ENCODE peak calls at places on chromosomes 5 and 9, in eight cellular contexts. G is stimulated activated CD4-positive, alpha-beta T cell treated with anti-CD3 and anti-CD28 coated beads, Interleukin-4, amount 100 ng/mL, for 4 hours; J is aorta; E is CD8-positive, alpha-beta memory T cell; S is NCI-H1092 treated with DMSO at 0.1 percent for 48 hours; P is NAMALWA; C is A549; Y is small intestine. X is an unnamed sample.

GRCh38 chr9:81083821-81084512 is 605.4 kb downstream of the TLE1 start:
- DNase-seq in G (no peak), J (no peak), E (no peak), S (no peak), P (no peak), C (no peak), Y (no peak), X (no peak)

GRCh38 chr5:109688647-109688998 is 1.1 kb upstream of the MAN2A1 start:
- DNase-seq in G (no peak), J (no peak), E (no peak), S (peak), P (peak), C (no peak), Y (peak), X (no peak)

GRCh38 chr5:98205691-98206461 is 567.6 kb upstream of the RGMB start:
- DNase-seq in G (no peak), J (no peak), E (no peak), S (no peak), P (no peak), C (no peak), Y (no peak), X (no peak)

GRCh38 chr9:110077926-110078325 is 130.0 kb downstream of the C9orf152 start:
- DNase-seq in G (no peak), J (no peak), E (no peak), S (no peak), P (no peak), C (no peak), Y (no peak), X (no peak)

GRCh38 chr5:59042683-59043082 is 459.8 kb downstream of the RAB3C start:
- DNase-seq in G (no peak), J (no peak), E (no peak), S (no peak), P (no peak), C (no peak), Y (no peak), X (no peak)

GRCh38 chr5:137279631-137280236 is 219.4 kb downstream of the SPOCK1 start:
- DNase-seq in G (no peak), J (no peak), E (no peak), S (no peak), P (no peak), C (no peak), Y (no peak), X (no peak)

GRCh38 chr9:6696178-6696577 is 50.6 kb upstream of the GLDC start:
- DNase-seq in G (no peak), J (no peak), E (no peak), S (no peak), P (no peak), C (no peak), Y (no peak), X (no peak)

GRCh38 chr9:129436751-129437625 is 183.9 kb downstream of the C9orf50 start:
- DNase-seq in G (peak), J (peak), E (peak), S (peak), P (no peak), C (no peak), Y (no peak), X (no peak)

GRCh38 chr5:160199410-160199911 is 29.8 kb upstream of the FABP6 start:
- DNase-seq in G (peak), J (peak), E (peak), S (peak), P (peak), C (peak), Y (peak), X (peak)

GRCh38 chr9:105305834-105306233 is 61.4 kb downstream of the SLC44A1 start:
- DNase-seq in G (no peak), J (no peak), E (no peak), S (no peak), P (no peak), C (no peak), Y (no peak), X (no peak)

GRCh38 chr5:159449925-159450324 is 119.6 kb upstream of the IL12B start:
- DNase-seq in G (no peak), J (no peak), E (no peak), S (no peak), P (no peak), C (peak), Y (no peak), X (no peak)

GRCh38 chr5:2889946-2890475 is 138.5 kb upstream of the IRX2 start:
- DNase-seq in G (no peak), J (no peak), E (no peak), S (no peak), P (no peak), C (no peak), Y (no peak), X (no peak)